ENCODE peak calls at places on chromosomes 16 and 17, in four cellular contexts. O is H1, V is K562, Z is HepG2. Q is an unnamed sample.
A peak's percentile ranks its signal among the peaks of the same experiment; 100 is the strongest.

GRCh38 chr17:44920565-44920940 is 5.3 kb upstream of the GFAP start:
- DNase-seq in O (no peak), V (no peak), Z (no peak), Q (no peak)

GRCh38 chr16:75070055-75070841 is 46.3 kb downstream of the LDHD start:
- DNase-seq in O (no peak), V (peak; percentile 49), Z (peak; percentile 98), Q (no peak)

GRCh38 chr17:4101127-4101798 is 41.6 kb downstream of the ZZEF1 start:
- DNase-seq in O (no peak), V (peak; percentile 65), Z (no peak), Q (peak; percentile 31)

GRCh38 chr17:79589669-79590270 is 21.1 kb downstream of the RBFOX3 start:
- DNase-seq in O (no peak), V (no peak), Z (no peak), Q (no peak)

GRCh38 chr16:86388976-86389375 is 121.4 kb upstream of the FOXF1 start:
- DNase-seq in O (no peak), V (no peak), Z (no peak), Q (no peak)

GRCh38 chr16:23072084-23072599 is 77.1 kb downstream of the USP31 start:
- DNase-seq in O (no peak), V (no peak), Z (no peak), Q (peak; percentile 88)

GRCh38 chr16:14309906-14310305 is 238.8 kb downstream of the MRTFB start:
- DNase-seq in O (no peak), V (peak; percentile 19), Z (no peak), Q (peak; percentile 74)

GRCh38 chr17:17201907-17202306 is 4.2 kb downstream of the PLD6 start:
- DNase-seq in O (no peak), V (no peak), Z (no peak), Q (no peak)

GRCh38 chr17:61338000-61338864 is 61.4 kb upstream of the TBX2 start:
- DNase-seq in O (no peak), V (no peak), Z (peak; percentile 50), Q (peak; percentile 60)

GRCh38 chr16:500699-501098 is 26.8 kb upstream of the CAPN15 start:
- DNase-seq in O (no peak), V (no peak), Z (no peak), Q (no peak)

GRCh38 chr17:27453466-27453865 is 2.8 kb upstream of the KSR1 start:
- DNase-seq in O (no peak), V (no peak), Z (no peak), Q (no peak)

GRCh38 chr16:30700491-30700890 is 1.5 kb downstream of the SRCAP start:
- DNase-seq in O (no peak), V (peak; percentile 72), Z (no peak), Q (no peak)
- TF ChIP-seq PHF8 in O (no peak), V (no peak), Z (no peak), Q (no peak)

GRCh38 chr17:77116371-77116860 is 24.4 kb upstream of the SEC14L1 start:
- DNase-seq in O (no peak), V (no peak), Z (peak; percentile 79), Q (no peak)

GRCh38 chr17:77115947-77116346 is 24.8 kb upstream of the SEC14L1 start:
- DNase-seq in O (no peak), V (no peak), Z (no peak), Q (no peak)

GRCh38 chr17:77115510-77115909 is 25.3 kb upstream of the SEC14L1 start:
- DNase-seq in O (no peak), V (no peak), Z (no peak), Q (no peak)

GRCh38 chr17:77118251-77118928 is 22.4 kb upstream of the SEC14L1 start:
- DNase-seq in O (no peak), V (no peak), Z (no peak), Q (no peak)

GRCh38 chr17:77117415-77117814 is 23.4 kb upstream of the SEC14L1 start:
- DNase-seq in O (no peak), V (no peak), Z (no peak), Q (no peak)
- TF ChIP-seq PHF8 in O (no peak), V (no peak), Z (no peak), Q (no peak)

GRCh38 chr16:3065069-3065741 is at the start of gene IL32:
- DNase-seq in O (no peak), V (no peak), Z (peak; percentile 87), Q (peak; percentile 71)

GRCh38 chr16:3068486-3068885 is 3.0 kb downstream of the IL32 start:
- DNase-seq in O (no peak), V (no peak), Z (no peak), Q (no peak)

GRCh38 chr16:3065742-3066439 is 451 bp downstream of the IL32 start:
- DNase-seq in O (no peak), V (no peak), Z (no peak), Q (no peak)

GRCh38 chr16:3067929-3068288 is 2.5 kb downstream of the IL32 start:
- DNase-seq in O (no peak), V (no peak), Z (no peak), Q (no peak)

GRCh38 chr16:3066440-3066748 is 954 bp downstream of the IL32 start:
- DNase-seq in O (no peak), V (no peak), Z (no peak), Q (no peak)
- TF ChIP-seq PHF8 in O (no peak), V (no peak), Z (peak; percentile 2), Q (no peak)

DNA sequence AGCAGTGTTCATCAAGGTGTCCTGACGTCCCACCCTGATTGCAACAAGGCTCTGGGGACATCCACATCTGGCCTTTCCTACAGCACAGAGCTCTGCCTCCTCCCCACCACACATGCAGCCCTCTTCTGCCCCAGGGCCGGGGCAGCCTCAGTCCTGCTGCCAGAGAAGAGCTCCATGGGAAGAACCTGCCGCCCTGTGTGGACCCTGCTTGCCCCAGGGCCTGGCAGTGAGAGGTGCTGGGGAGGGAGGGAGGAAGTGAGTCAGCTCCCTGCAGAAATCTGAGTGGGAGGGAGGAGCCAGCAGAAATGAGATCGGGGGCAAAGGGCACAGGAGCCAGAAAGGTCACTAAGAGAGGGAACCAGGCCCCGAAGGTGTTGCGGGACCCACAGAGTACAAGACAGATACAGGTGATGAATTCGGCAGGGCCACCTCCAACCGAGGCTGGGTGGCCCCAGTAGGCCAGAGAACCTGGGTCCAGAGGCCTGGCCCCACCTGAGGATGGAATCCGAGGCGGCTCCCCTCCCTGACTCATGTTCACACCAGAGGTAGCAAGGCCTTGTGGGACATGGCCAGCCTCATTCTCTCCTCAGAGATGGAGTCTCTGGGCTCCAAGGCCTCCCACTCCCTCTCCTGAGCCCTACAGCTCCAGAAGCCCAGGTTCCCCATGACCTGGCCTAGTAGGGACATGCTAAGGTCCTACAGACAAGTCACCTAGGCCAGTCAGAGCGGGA is 24.8 kb downstream of the MYO18A start:
- DNase-seq in O (no peak), V (peak; percentile 85), Z (peak; percentile 85), Q (peak; percentile 85)
- TF ChIP-seq PHF8 in O (no peak), V (no peak), Z (peak; percentile 36), Q (no peak)

GRCh38 chr17:68461122-68461539 is 3.8 kb upstream of the WIPI1 start:
- DNase-seq in O (no peak), V (no peak), Z (no peak), Q (no peak)

GRCh38 chr17:68459030-68459376 is 1.7 kb upstream of the WIPI1 start:
- DNase-seq in O (no peak), V (no peak), Z (no peak), Q (no peak)

GRCh38 chr17:68461589-68461988 is 4.3 kb upstream of the WIPI1 start:
- DNase-seq in O (no peak), V (no peak), Z (no peak), Q (no peak)

GRCh38 chr17:68460096-68460495 is 2.8 kb upstream of the WIPI1 start:
- DNase-seq in O (no peak), V (no peak), Z (no peak), Q (no peak)

GRCh38 chr17:68460715-68461114 is 3.4 kb upstream of the WIPI1 start:
- DNase-seq in O (no peak), V (no peak), Z (no peak), Q (no peak)
- TF ChIP-seq PHF8 in O (no peak), V (no peak), Z (no peak), Q (no peak)

GRCh38 chr17:41982026-41982989 is 15.7 kb downstream of the CNP start:
- DNase-seq in O (no peak), V (no peak), Z (no peak), Q (no peak)
- TF ChIP-seq PHF8 in O (no peak), V (no peak), Z (no peak), Q (no peak)

GRCh38 chr16:49750341-49751011 is 105.4 kb downstream of the ZNF423 start:
- DNase-seq in O (no peak), V (no peak), Z (no peak), Q (no peak)
- TF ChIP-seq PHF8 in O (no peak), V (no peak), Z (no peak), Q (no peak)

DNA sequence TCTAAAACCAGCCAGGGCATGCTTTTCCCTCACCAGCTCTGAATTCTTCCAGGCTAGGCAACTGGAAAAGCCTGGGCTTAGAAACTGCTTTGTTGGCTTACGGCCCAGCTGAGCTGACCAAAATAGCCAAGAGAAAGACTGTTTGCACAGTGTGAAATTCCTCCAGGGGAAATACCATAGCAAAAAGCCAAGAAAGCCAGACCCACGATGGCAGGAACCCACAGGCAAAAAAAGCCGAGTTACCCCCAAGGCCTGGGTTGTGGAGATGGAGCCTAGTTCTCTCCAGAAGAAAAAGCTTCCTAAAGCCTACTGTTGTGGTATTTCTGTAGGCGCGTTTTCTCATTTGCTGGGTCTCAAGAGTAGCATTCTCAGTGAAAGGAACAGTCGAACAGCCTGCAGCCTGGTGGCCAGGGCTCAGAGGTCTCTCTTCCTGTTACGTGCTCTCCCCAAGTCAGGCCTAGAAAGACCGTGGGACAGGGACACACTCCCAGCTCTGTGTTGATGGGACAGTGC is 9.2 kb downstream of the SP2 start:
- DNase-seq in O (no peak), V (no peak), Z (peak; percentile 52), Q (no peak)
- TF ChIP-seq PHF8 in O (no peak), V (no peak), Z (no peak), Q (no peak)

GRCh38 chr17:42182927-42183734 is 2.1 kb downstream of the HCRT start:
- DNase-seq in O (no peak), V (peak; percentile 75), Z (peak; percentile 78), Q (peak; percentile 58)
- TF ChIP-seq PHF8 in O (no peak), V (no peak), Z (no peak), Q (no peak)